ENCODE peak calls at places on chromosome 2, in four cellular contexts. One of them, this sample, is unnamed.

GRCh38 chr2:220476877-220477276 is 849.4 kb downstream of the SLC4A3 start:
- DNase-seq in stomach: no peak
- DNase-seq in esophagus muscularis mucosa: no peak
- DNase-seq in GM12878: no peak
- DNase-seq in this sample: no peak

GRCh38 chr2:20361903-20362302 is 11.3 kb upstream of the PUM2 start:
- DNase-seq in esophagus muscularis mucosa: no peak
- DNase-seq in GM12878: no peak
- DNase-seq in stomach: no peak
- DNase-seq in this sample: no peak

GRCh38 chr2:111028720-111029119 is 92.0 kb upstream of the BCL2L11 start:
- DNase-seq in GM12878: no peak
- DNase-seq in esophagus muscularis mucosa: peak; percentile 34
- DNase-seq in stomach: peak; percentile 23
- DNase-seq in this sample: no peak

GRCh38 chr2:197972017-197972416 is 167.6 kb downstream of the PLCL1 start:
- DNase-seq in esophagus muscularis mucosa: no peak
- DNase-seq in GM12878: no peak
- DNase-seq in stomach: peak; percentile 43
- DNase-seq in this sample: no peak

GRCh38 chr2:10331702-10332401 is 29.1 kb downstream of the HPCAL1 start:
- DNase-seq in stomach: no peak
- DNase-seq in GM12878: peak; percentile 51
- DNase-seq in esophagus muscularis mucosa: no peak
- DNase-seq in this sample: no peak

GRCh38 chr2:230268606-230269222 is 43.2 kb downstream of the SP140 start:
- DNase-seq in GM12878: peak; percentile 36
- DNase-seq in stomach: no peak
- DNase-seq in esophagus muscularis mucosa: no peak
- DNase-seq in this sample: no peak

GRCh38 chr2:21451418-21451817 is 327.6 kb downstream of the TDRD15 start:
- DNase-seq in stomach: no peak
- DNase-seq in GM12878: no peak
- DNase-seq in esophagus muscularis mucosa: no peak
- DNase-seq in this sample: no peak

GRCh38 chr2:175036582-175037018 is 31.4 kb upstream of the CHN1 start:
- DNase-seq in stomach: no peak
- DNase-seq in esophagus muscularis mucosa: no peak
- DNase-seq in GM12878: no peak
- DNase-seq in this sample: no peak

GRCh38 chr2:2639251-2640139 is 308.4 kb upstream of the MYT1L start:
- DNase-seq in stomach: no peak
- DNase-seq in GM12878: no peak
- DNase-seq in esophagus muscularis mucosa: no peak
- DNase-seq in this sample: peak; percentile 78

GRCh38 chr2:229970406-229970805 is 48.1 kb downstream of the FBXO36 start:
- DNase-seq in esophagus muscularis mucosa: no peak
- DNase-seq in GM12878: no peak
- DNase-seq in stomach: no peak
- DNase-seq in this sample: no peak

GRCh38 chr2:226411727-226412360 is 387.8 kb downstream of the IRS1 start:
- DNase-seq in GM12878: no peak
- DNase-seq in stomach: no peak
- DNase-seq in esophagus muscularis mucosa: no peak
- DNase-seq in this sample: no peak

GRCh38 chr2:197813093-197813787 is 8.8 kb downstream of the PLCL1 start:
- DNase-seq in esophagus muscularis mucosa: no peak
- DNase-seq in stomach: no peak
- DNase-seq in GM12878: no peak
- DNase-seq in this sample: no peak

GRCh38 chr2:197669077-197669476 is 6.3 kb downstream of the RFTN2 start:
- DNase-seq in stomach: no peak
- DNase-seq in GM12878: no peak
- DNase-seq in esophagus muscularis mucosa: no peak
- DNase-seq in this sample: no peak

GRCh38 chr2:118221952-118222594 is 133.8 kb downstream of the INSIG2 start:
- DNase-seq in esophagus muscularis mucosa: no peak
- DNase-seq in GM12878: no peak
- DNase-seq in stomach: peak; percentile 34
- DNase-seq in this sample: peak; percentile 31

GRCh38 chr2:120959426-120959825 is 223.8 kb downstream of the GLI2 start:
- DNase-seq in GM12878: no peak
- DNase-seq in esophagus muscularis mucosa: no peak
- DNase-seq in stomach: no peak
- DNase-seq in this sample: peak; percentile 85

GRCh38 chr2:163717993-163718680 is 17.7 kb downstream of the FIGN start:
- DNase-seq in stomach: no peak
- DNase-seq in GM12878: no peak
- DNase-seq in esophagus muscularis mucosa: no peak
- DNase-seq in this sample: no peak

GRCh38 chr2:239143858-239144712 is 256.7 kb downstream of the HDAC4 start:
- DNase-seq in esophagus muscularis mucosa: no peak
- DNase-seq in GM12878: no peak
- DNase-seq in stomach: no peak
- DNase-seq in this sample: peak; percentile 22

GRCh38 chr2:177433402-177433801 is 40.8 kb downstream of the AGPS start:
- DNase-seq in GM12878: no peak
- DNase-seq in stomach: no peak
- DNase-seq in esophagus muscularis mucosa: no peak
- DNase-seq in this sample: no peak

GRCh38 chr2:215812966-215813365 is 200.4 kb downstream of the MREG start:
- DNase-seq in esophagus muscularis mucosa: no peak
- DNase-seq in stomach: no peak
- DNase-seq in GM12878: no peak
- DNase-seq in this sample: no peak

GRCh38 chr2:200703132-200703925 is 108.4 kb upstream of the BZW1 start:
- DNase-seq in esophagus muscularis mucosa: no peak
- DNase-seq in stomach: no peak
- DNase-seq in GM12878: peak; percentile 4
- DNase-seq in this sample: peak; percentile 6

GRCh38 chr2:218711550-218711929 is 905 bp downstream of the TTLL4 start:
- DNase-seq in esophagus muscularis mucosa: no peak
- DNase-seq in stomach: no peak
- DNase-seq in GM12878: no peak
- DNase-seq in this sample: no peak

GRCh38 chr2:62718225-62718822 is 12.8 kb downstream of the EHBP1 start:
- DNase-seq in esophagus muscularis mucosa: no peak
- DNase-seq in stomach: no peak
- DNase-seq in GM12878: no peak
- DNase-seq in this sample: no peak

GRCh38 chr2:165185633-165186032 is 18.2 kb downstream of the SCN3A start:
- DNase-seq in stomach: no peak
- DNase-seq in GM12878: no peak
- DNase-seq in esophagus muscularis mucosa: no peak
- DNase-seq in this sample: no peak

GRCh38 chr2:120939595-120940318 is 204.1 kb downstream of the GLI2 start:
- DNase-seq in esophagus muscularis mucosa: no peak
- DNase-seq in stomach: no peak
- DNase-seq in GM12878: no peak
- DNase-seq in this sample: no peak

GRCh38 chr2:150188177-150188576 is 299.3 kb downstream of the RND3 start:
- DNase-seq in GM12878: no peak
- DNase-seq in esophagus muscularis mucosa: no peak
- DNase-seq in stomach: no peak
- DNase-seq in this sample: no peak

GRCh38 chr2:120398051-120398960 is 52.4 kb downstream of the INHBB start:
- DNase-seq in stomach: peak; percentile 16
- DNase-seq in GM12878: no peak
- DNase-seq in esophagus muscularis mucosa: no peak
- DNase-seq in this sample: peak; percentile 20

GRCh38 chr2:88227446-88227845 is 57.3 kb downstream of the THNSL2 start:
- DNase-seq in GM12878: no peak
- DNase-seq in esophagus muscularis mucosa: no peak
- DNase-seq in stomach: no peak
- DNase-seq in this sample: no peak

GRCh38 chr2:73174244-73174643 is 28.1 kb upstream of the NOTO start:
- DNase-seq in esophagus muscularis mucosa: no peak
- DNase-seq in GM12878: no peak
- DNase-seq in stomach: no peak
- DNase-seq in this sample: no peak

GRCh38 chr2:129936334-129936934 is 43.0 kb upstream of the RAB6C start:
- DNase-seq in esophagus muscularis mucosa: no peak
- DNase-seq in stomach: peak; percentile 70
- DNase-seq in GM12878: no peak
- DNase-seq in this sample: peak; percentile 74
- TF ChIP-seq CTCF in esophagus muscularis mucosa: no peak
- TF ChIP-seq CTCF in stomach: no peak
- TF ChIP-seq CTCF in GM12878: peak; percentile 36
- TF ChIP-seq CTCF in this sample: no peak

GRCh38 chr2:105381119-105381668 is 17.7 kb downstream of the FHL2 start:
- DNase-seq in GM12878: no peak
- DNase-seq in esophagus muscularis mucosa: no peak
- DNase-seq in stomach: no peak
- DNase-seq in this sample: no peak
- TF ChIP-seq POLR2A in GM12878: no peak
- TF ChIP-seq POLR2A in esophagus muscularis mucosa: no peak
- TF ChIP-seq POLR2A in stomach: no peak
- TF ChIP-seq POLR2A in this sample: no peak

GRCh38 chr2:231627384-231628156 is 34.9 kb downstream of the TEX44 start:
- DNase-seq in esophagus muscularis mucosa: no peak
- DNase-seq in GM12878: no peak
- DNase-seq in stomach: no peak
- DNase-seq in this sample: no peak
- H3K4me3 ChIP-seq in esophagus muscularis mucosa: no peak overlapping the region
- H3K4me3 ChIP-seq in GM12878: no peak overlapping the region
- H3K4me3 ChIP-seq in stomach: no peak overlapping the region
- H3K4me3 ChIP-seq in this sample: no peak overlapping the region

GRCh38 chr2:67322361-67323001 is 74.7 kb upstream of the ETAA1 start:
- DNase-seq in GM12878: no peak
- DNase-seq in stomach: no peak
- DNase-seq in esophagus muscularis mucosa: no peak
- DNase-seq in this sample: peak; percentile 37
- TF ChIP-seq CTCF in GM12878: no peak
- TF ChIP-seq CTCF in stomach: peak; percentile 14
- TF ChIP-seq CTCF in esophagus muscularis mucosa: peak; percentile 63
- TF ChIP-seq CTCF in this sample: peak; percentile 40

GRCh38 chr2:28367667-28368416 is 24.8 kb upstream of the FOSL2 start:
- DNase-seq in GM12878: no peak
- DNase-seq in esophagus muscularis mucosa: no peak
- DNase-seq in stomach: no peak
- DNase-seq in this sample: no peak

GRCh38 chr2:28368417-28368798 is 24.2 kb upstream of the FOSL2 start:
- DNase-seq in esophagus muscularis mucosa: no peak
- DNase-seq in GM12878: no peak
- DNase-seq in stomach: no peak
- DNase-seq in this sample: no peak

GRCh38 chr2:28366149-28366495 is 26.5 kb upstream of the FOSL2 start:
- DNase-seq in esophagus muscularis mucosa: no peak
- DNase-seq in GM12878: no peak
- DNase-seq in stomach: no peak
- DNase-seq in this sample: no peak

GRCh38 chr2:28365158-28365557 is 27.5 kb upstream of the FOSL2 start:
- DNase-seq in GM12878: no peak
- DNase-seq in stomach: no peak
- DNase-seq in esophagus muscularis mucosa: no peak
- DNase-seq in this sample: no peak

DNA sequence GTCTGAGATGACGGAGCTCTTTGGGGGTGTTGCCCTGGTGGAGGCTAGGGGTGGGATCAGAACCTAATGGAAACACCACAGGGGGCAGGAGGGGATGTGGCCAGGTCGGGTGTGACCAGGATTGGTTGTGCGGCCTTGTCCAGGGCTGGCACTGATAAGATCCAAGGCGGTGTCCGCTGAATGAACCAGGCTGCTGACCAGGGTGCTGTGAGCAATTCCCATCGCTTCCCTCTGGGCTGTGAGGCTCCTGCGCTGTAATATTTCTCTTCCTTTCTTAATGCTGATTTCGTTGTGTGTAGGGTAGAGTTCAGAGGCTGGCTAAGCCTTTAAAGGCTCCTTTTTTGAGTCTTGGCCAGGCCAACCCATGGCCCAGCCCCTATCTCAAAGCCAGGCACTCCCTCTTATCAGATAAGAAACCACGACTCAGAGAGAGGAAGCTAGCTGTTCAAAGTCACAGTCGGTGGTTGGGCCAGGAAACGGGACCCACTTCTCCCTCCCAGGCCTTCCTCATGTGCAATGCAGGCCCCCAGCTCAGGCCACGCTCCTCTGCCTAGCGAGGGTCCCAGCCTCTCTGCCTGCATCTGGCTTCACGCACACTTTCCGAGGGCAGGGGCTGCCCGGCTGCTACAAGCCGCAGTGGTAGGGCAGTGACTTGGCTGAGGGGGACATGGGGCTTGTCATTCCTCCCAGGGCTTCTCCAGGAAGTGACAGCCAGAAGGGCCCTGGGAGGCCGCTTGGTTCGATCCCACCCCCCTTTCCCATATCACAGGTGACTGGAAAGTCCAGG is 26.0 kb upstream of the FOSL2 start:
- DNase-seq in esophagus muscularis mucosa: no peak
- DNase-seq in stomach: peak; percentile 83
- DNase-seq in GM12878: no peak
- DNase-seq in this sample: no peak
- TF ChIP-seq POLR2A in esophagus muscularis mucosa: no peak
- TF ChIP-seq POLR2A in stomach: peak; percentile 36
- TF ChIP-seq POLR2A in GM12878: no peak
- TF ChIP-seq POLR2A in this sample: no peak

DNA sequence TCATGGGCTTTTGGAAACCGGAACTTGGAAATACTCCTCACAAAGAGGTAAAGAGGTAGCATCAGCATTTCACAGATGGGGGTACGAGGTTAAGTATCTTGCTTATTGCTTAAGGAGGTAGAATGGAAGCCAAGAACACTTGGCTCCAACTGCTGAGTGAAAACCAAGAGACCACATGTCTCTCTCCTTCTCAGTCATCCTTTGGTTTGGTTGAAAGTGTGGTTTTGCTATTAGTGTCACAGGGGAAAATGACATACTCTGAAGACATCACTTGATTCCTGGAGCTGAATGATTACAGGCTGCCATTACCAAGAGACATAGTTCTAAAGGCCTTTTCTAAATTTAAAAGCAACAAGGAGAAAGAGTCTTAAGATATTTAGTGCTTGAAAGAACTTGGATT is 41.5 kb downstream of the ANTXR1 start:
- DNase-seq in stomach: no peak
- DNase-seq in esophagus muscularis mucosa: no peak
- DNase-seq in GM12878: peak; percentile 17
- DNase-seq in this sample: no peak
- H3K4me3 ChIP-seq in stomach: no peak overlapping the region
- H3K4me3 ChIP-seq in esophagus muscularis mucosa: no peak overlapping the region
- H3K4me3 ChIP-seq in GM12878: no peak overlapping the region
- H3K4me3 ChIP-seq in this sample: no peak overlapping the region

DNA sequence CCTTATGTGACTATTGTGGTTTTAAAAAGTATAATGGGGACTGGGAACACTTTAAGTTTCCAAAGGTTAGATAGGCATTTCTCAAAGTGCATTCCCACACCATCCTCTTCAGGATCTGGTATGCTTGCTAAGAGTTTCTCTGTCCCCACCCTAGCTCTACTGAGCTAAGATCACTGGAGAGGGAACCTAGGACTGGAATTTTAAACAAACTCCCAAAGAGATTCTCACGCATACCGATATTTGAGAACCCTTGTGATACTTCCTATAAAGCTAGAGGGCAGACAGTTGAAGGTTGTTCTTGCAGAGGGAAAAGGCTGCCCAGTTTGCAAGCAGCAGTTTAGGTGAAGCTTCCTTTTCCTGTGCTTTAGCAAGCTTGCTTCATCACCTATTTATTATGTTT is 3.7 kb downstream of the CNRIP1 start:
- DNase-seq in stomach: no peak
- DNase-seq in esophagus muscularis mucosa: no peak
- DNase-seq in GM12878: no peak
- DNase-seq in this sample: no peak
- TF ChIP-seq CTCF in stomach: no peak
- TF ChIP-seq CTCF in esophagus muscularis mucosa: no peak
- TF ChIP-seq CTCF in GM12878: no peak
- TF ChIP-seq CTCF in this sample: no peak

This sample was measured in thyroid gland.